ENCODE peak calls at places on chromosomes 12 and 14, in seven cellular contexts. One of them, this sample, is unnamed.

GRCh38 chr14:101371691-101372493 is 189.4 kb upstream of the DIO3 start:
- DNase-seq in HTR-8/SVneo: no peak
- DNase-seq in GM10248: peak; percentile 5
- DNase-seq in Right ventricle myocardium superior: no peak
- DNase-seq in naive thymus-derived CD4-positive, alpha-beta T cell: no peak
- DNase-seq in OCI-M1: no peak
- DNase-seq in fibroblast of mammary gland: no peak
- DNase-seq in this sample: no peak

GRCh38 chr14:69353168-69353567 is 44.9 kb downstream of the ERH start:
- DNase-seq in HTR-8/SVneo: no peak
- DNase-seq in GM10248: no peak
- DNase-seq in Right ventricle myocardium superior: no peak
- DNase-seq in naive thymus-derived CD4-positive, alpha-beta T cell: no peak
- DNase-seq in OCI-M1: no peak
- DNase-seq in fibroblast of mammary gland: no peak
- DNase-seq in this sample: no peak

GRCh38 chr12:109820921-109821381 is 12.2 kb downstream of the TRPV4 start:
- DNase-seq in HTR-8/SVneo: peak; percentile 73
- DNase-seq in GM10248: no peak
- DNase-seq in Right ventricle myocardium superior: no peak
- DNase-seq in naive thymus-derived CD4-positive, alpha-beta T cell: no peak
- DNase-seq in OCI-M1: no peak
- DNase-seq in fibroblast of mammary gland: no peak
- DNase-seq in this sample: no peak

GRCh38 chr14:98955741-98956070 is 316.3 kb downstream of the BCL11B start:
- DNase-seq in HTR-8/SVneo: no peak
- DNase-seq in GM10248: no peak
- DNase-seq in Right ventricle myocardium superior: no peak
- DNase-seq in naive thymus-derived CD4-positive, alpha-beta T cell: no peak
- DNase-seq in OCI-M1: no peak
- DNase-seq in fibroblast of mammary gland: no peak
- DNase-seq in this sample: no peak

GRCh38 chr14:58598028-58598850 is 39.5 kb upstream of the DACT1 start:
- DNase-seq in HTR-8/SVneo: no peak
- DNase-seq in GM10248: no peak
- DNase-seq in Right ventricle myocardium superior: no peak
- DNase-seq in naive thymus-derived CD4-positive, alpha-beta T cell: peak; percentile 74
- DNase-seq in OCI-M1: no peak
- DNase-seq in fibroblast of mammary gland: no peak
- DNase-seq in this sample: no peak

GRCh38 chr12:42742691-42743090 is 153.1 kb upstream of the PRICKLE1 start:
- DNase-seq in HTR-8/SVneo: no peak
- DNase-seq in GM10248: no peak
- DNase-seq in Right ventricle myocardium superior: no peak
- DNase-seq in naive thymus-derived CD4-positive, alpha-beta T cell: no peak
- DNase-seq in OCI-M1: no peak
- DNase-seq in fibroblast of mammary gland: no peak
- DNase-seq in this sample: no peak

GRCh38 chr12:89663577-89664357 is 44.9 kb downstream of the ATP2B1 start:
- DNase-seq in HTR-8/SVneo: peak; percentile 17
- DNase-seq in GM10248: peak; percentile 24
- DNase-seq in Right ventricle myocardium superior: no peak
- DNase-seq in naive thymus-derived CD4-positive, alpha-beta T cell: no peak
- DNase-seq in OCI-M1: peak; percentile 89
- DNase-seq in fibroblast of mammary gland: peak; percentile 63
- DNase-seq in this sample: peak; percentile 32

GRCh38 chr14:24307156-24307574 is 612 bp downstream of the CIDEB start:
- DNase-seq in HTR-8/SVneo: no peak
- DNase-seq in GM10248: no peak
- DNase-seq in Right ventricle myocardium superior: no peak
- DNase-seq in naive thymus-derived CD4-positive, alpha-beta T cell: no peak
- DNase-seq in OCI-M1: no peak
- DNase-seq in fibroblast of mammary gland: no peak
- DNase-seq in this sample: no peak

GRCh38 chr12:67391034-67391433 is 121.9 kb downstream of the CAND1 start:
- DNase-seq in HTR-8/SVneo: no peak
- DNase-seq in GM10248: no peak
- DNase-seq in Right ventricle myocardium superior: no peak
- DNase-seq in naive thymus-derived CD4-positive, alpha-beta T cell: no peak
- DNase-seq in OCI-M1: no peak
- DNase-seq in fibroblast of mammary gland: peak; percentile 15
- DNase-seq in this sample: no peak

GRCh38 chr14:103543721-103544626 is 15.0 kb downstream of the TRMT61A start:
- DNase-seq in HTR-8/SVneo: no peak
- DNase-seq in GM10248: no peak
- DNase-seq in Right ventricle myocardium superior: peak; percentile 80
- DNase-seq in naive thymus-derived CD4-positive, alpha-beta T cell: no peak
- DNase-seq in OCI-M1: no peak
- DNase-seq in fibroblast of mammary gland: no peak
- DNase-seq in this sample: no peak

GRCh38 chr12:120514002-120514401 is 15.0 kb downstream of the COQ5 start:
- DNase-seq in HTR-8/SVneo: no peak
- DNase-seq in GM10248: no peak
- DNase-seq in Right ventricle myocardium superior: no peak
- DNase-seq in naive thymus-derived CD4-positive, alpha-beta T cell: no peak
- DNase-seq in OCI-M1: no peak
- DNase-seq in fibroblast of mammary gland: no peak
- DNase-seq in this sample: no peak

GRCh38 chr12:132046561-132046960 is 96.8 kb downstream of the EP400 start:
- DNase-seq in HTR-8/SVneo: no peak
- DNase-seq in GM10248: no peak
- DNase-seq in Right ventricle myocardium superior: no peak
- DNase-seq in naive thymus-derived CD4-positive, alpha-beta T cell: no peak
- DNase-seq in OCI-M1: no peak
- DNase-seq in fibroblast of mammary gland: peak; percentile 90
- DNase-seq in this sample: no peak

GRCh38 chr12:45349911-45350310 is 134.0 kb downstream of the ANO6 start:
- DNase-seq in HTR-8/SVneo: no peak
- DNase-seq in GM10248: no peak
- DNase-seq in Right ventricle myocardium superior: no peak
- DNase-seq in naive thymus-derived CD4-positive, alpha-beta T cell: no peak
- DNase-seq in OCI-M1: no peak
- DNase-seq in fibroblast of mammary gland: peak; percentile 50
- DNase-seq in this sample: no peak

This sample was measured in GM13976.